ENCODE peak calls at places on chromosomes 6 and 20, in six cellular contexts. One of them, this sample, is unnamed.
A peak's percentile ranks its signal among the peaks of the same experiment; 100 is the strongest.

GRCh38 chr6:149903938-149904611 is 6.2 kb upstream of the RAET1E start:
- DNase-seq in MM.1S: no peak
- DNase-seq in WTC11: no peak
- DNase-seq in progenitor cell of endocrine pancreas: no peak
- DNase-seq in spleen: peak; percentile 47
- DNase-seq in kidney tubule cell: no peak
- DNase-seq in this sample: no peak

GRCh38 chr6:35596448-35597442 is 84.0 kb upstream of the TULP1 start:
- DNase-seq in MM.1S: no peak
- DNase-seq in spleen: no peak
- DNase-seq in kidney tubule cell: peak; percentile 75
- DNase-seq in progenitor cell of endocrine pancreas: no peak
- DNase-seq in WTC11: no peak
- DNase-seq in this sample: no peak

GRCh38 chr6:143545165-143545564 is 33.6 kb upstream of the FUCA2 start:
- DNase-seq in WTC11: no peak
- DNase-seq in spleen: no peak
- DNase-seq in kidney tubule cell: peak; percentile 20
- DNase-seq in MM.1S: no peak
- DNase-seq in progenitor cell of endocrine pancreas: no peak
- DNase-seq in this sample: no peak

GRCh38 chr20:13017235-13017634 is 8.5 kb downstream of the SPTLC3 start:
- DNase-seq in WTC11: no peak
- DNase-seq in progenitor cell of endocrine pancreas: no peak
- DNase-seq in MM.1S: no peak
- DNase-seq in spleen: no peak
- DNase-seq in kidney tubule cell: peak; percentile 65
- DNase-seq in this sample: no peak

GRCh38 chr20:23061713-23062561 is 12.5 kb upstream of the THBD start:
- DNase-seq in MM.1S: no peak
- DNase-seq in progenitor cell of endocrine pancreas: no peak
- DNase-seq in WTC11: peak; percentile 70
- DNase-seq in kidney tubule cell: peak; percentile 70
- DNase-seq in spleen: no peak
- DNase-seq in this sample: no peak

GRCh38 chr20:48191200-48191599 is 405.9 kb upstream of the SULF2 start:
- DNase-seq in kidney tubule cell: peak; percentile 53
- DNase-seq in spleen: no peak
- DNase-seq in WTC11: no peak
- DNase-seq in progenitor cell of endocrine pancreas: no peak
- DNase-seq in MM.1S: no peak
- DNase-seq in this sample: no peak

GRCh38 chr6:139530551-139530950 is 156.1 kb upstream of the CITED2 start:
- DNase-seq in spleen: no peak
- DNase-seq in progenitor cell of endocrine pancreas: no peak
- DNase-seq in MM.1S: no peak
- DNase-seq in kidney tubule cell: peak; percentile 68
- DNase-seq in WTC11: no peak
- DNase-seq in this sample: no peak

GRCh38 chr20:50243610-50244351 is 53.2 kb downstream of the CEBPB start:
- DNase-seq in WTC11: no peak
- DNase-seq in MM.1S: no peak
- DNase-seq in spleen: no peak
- DNase-seq in kidney tubule cell: no peak
- DNase-seq in progenitor cell of endocrine pancreas: no peak
- DNase-seq in this sample: no peak

GRCh38 chr20:50996901-50997830 is 25.7 kb downstream of the KCNG1 start:
- DNase-seq in kidney tubule cell: peak; percentile 39
- DNase-seq in MM.1S: no peak
- DNase-seq in WTC11: no peak
- DNase-seq in progenitor cell of endocrine pancreas: no peak
- DNase-seq in spleen: no peak
- DNase-seq in this sample: no peak

GRCh38 chr6:135895231-135895931 is 43.9 kb downstream of the PDE7B start:
- DNase-seq in progenitor cell of endocrine pancreas: no peak
- DNase-seq in kidney tubule cell: no peak
- DNase-seq in spleen: no peak
- DNase-seq in WTC11: no peak
- DNase-seq in MM.1S: no peak
- DNase-seq in this sample: no peak

GRCh38 chr6:158042245-158042798 is 60.7 kb downstream of the SYNJ2 start:
- DNase-seq in WTC11: no peak
- DNase-seq in progenitor cell of endocrine pancreas: no peak
- DNase-seq in MM.1S: no peak
- DNase-seq in kidney tubule cell: peak; percentile 77
- DNase-seq in spleen: no peak
- DNase-seq in this sample: no peak

GRCh38 chr6:154891901-154892300 is 103.2 kb upstream of the TIAM2 start:
- DNase-seq in progenitor cell of endocrine pancreas: no peak
- DNase-seq in WTC11: no peak
- DNase-seq in kidney tubule cell: peak; percentile 39
- DNase-seq in spleen: no peak
- DNase-seq in MM.1S: no peak
- DNase-seq in this sample: no peak

GRCh38 chr20:50710492-50711063 is 19.2 kb upstream of the RIPOR3 start:
- DNase-seq in WTC11: no peak
- DNase-seq in kidney tubule cell: peak; percentile 59
- DNase-seq in MM.1S: no peak
- DNase-seq in progenitor cell of endocrine pancreas: no peak
- DNase-seq in spleen: no peak
- DNase-seq in this sample: no peak

GRCh38 chr6:79240509-79240908 is 6.0 kb upstream of the HMGN3 start:
- DNase-seq in kidney tubule cell: peak; percentile 41
- DNase-seq in spleen: no peak
- DNase-seq in progenitor cell of endocrine pancreas: no peak
- DNase-seq in WTC11: no peak
- DNase-seq in MM.1S: no peak
- DNase-seq in this sample: no peak

GRCh38 chr6:31113861-31114539 is 600 bp upstream of the PSORS1C1 start:
- DNase-seq in WTC11: no peak
- DNase-seq in kidney tubule cell: no peak
- DNase-seq in spleen: peak; percentile 19
- DNase-seq in progenitor cell of endocrine pancreas: no peak
- DNase-seq in MM.1S: no peak
- DNase-seq in this sample: no peak

GRCh38 chr20:32052792-32053362 is 835 bp downstream of the HCK start:
- DNase-seq in progenitor cell of endocrine pancreas: no peak
- DNase-seq in kidney tubule cell: no peak
- DNase-seq in MM.1S: no peak
- DNase-seq in spleen: peak; percentile 96
- DNase-seq in WTC11: peak; percentile 65
- DNase-seq in this sample: no peak

GRCh38 chr20:38833857-38834164 is 28.3 kb downstream of the PPP1R16B start:
- DNase-seq in kidney tubule cell: no peak
- DNase-seq in MM.1S: no peak
- DNase-seq in WTC11: no peak
- DNase-seq in spleen: no peak
- DNase-seq in progenitor cell of endocrine pancreas: no peak
- DNase-seq in this sample: no peak

GRCh38 chr6:5559651-5560050 is 298.3 kb downstream of the FARS2 start:
- DNase-seq in spleen: no peak
- DNase-seq in MM.1S: no peak
- DNase-seq in WTC11: no peak
- DNase-seq in kidney tubule cell: no peak
- DNase-seq in progenitor cell of endocrine pancreas: no peak
- DNase-seq in this sample: no peak

GRCh38 chr6:150004101-150004782 is 21.1 kb downstream of the RAET1L start:
- DNase-seq in MM.1S: peak; percentile 60
- DNase-seq in kidney tubule cell: no peak
- DNase-seq in progenitor cell of endocrine pancreas: no peak
- DNase-seq in spleen: no peak
- DNase-seq in WTC11: no peak
- DNase-seq in this sample: no peak